ENCODE peak calls at places on chromosomes 7 and 10, in six cellular contexts. One of them, this sample, is unnamed.

GRCh38 chr7:51142741-51143390 is 173.7 kb downstream of the COBL start:
- DNase-seq in Right ventricle myocardium superior: no peak
- DNase-seq in putamen: no peak
- DNase-seq in activated CD8-positive, alpha-beta memory T cell treated with anti-CD3 and anti-CD28 coated beads for 48 hours: no peak
- DNase-seq in caudate nucleus: no peak
- DNase-seq in activated CD4-positive, alpha-beta T cell treated with anti-CD3 and anti-CD28 coated beads, Interleukin-2, amount 50 U/mL, for 1 hour: no peak
- DNase-seq in this sample: no peak

GRCh38 chr7:46071601-46072000 is 150.5 kb upstream of the IGFBP3 start:
- DNase-seq in putamen: no peak
- DNase-seq in Right ventricle myocardium superior: no peak
- DNase-seq in activated CD8-positive, alpha-beta memory T cell treated with anti-CD3 and anti-CD28 coated beads for 48 hours: no peak
- DNase-seq in caudate nucleus: no peak
- DNase-seq in activated CD4-positive, alpha-beta T cell treated with anti-CD3 and anti-CD28 coated beads, Interleukin-2, amount 50 U/mL, for 1 hour: no peak
- DNase-seq in this sample: no peak

GRCh38 chr7:98251251-98251843 is 685 bp downstream of the TECPR1 start:
- DNase-seq in putamen: no peak
- DNase-seq in Right ventricle myocardium superior: peak; percentile 54
- DNase-seq in caudate nucleus: peak; percentile 34
- DNase-seq in activated CD8-positive, alpha-beta memory T cell treated with anti-CD3 and anti-CD28 coated beads for 48 hours: peak; percentile 7
- DNase-seq in activated CD4-positive, alpha-beta T cell treated with anti-CD3 and anti-CD28 coated beads, Interleukin-2, amount 50 U/mL, for 1 hour: peak; percentile 40
- DNase-seq in this sample: no peak

GRCh38 chr7:70270149-70270548 is 671.9 kb downstream of the AUTS2 start:
- DNase-seq in activated CD8-positive, alpha-beta memory T cell treated with anti-CD3 and anti-CD28 coated beads for 48 hours: no peak
- DNase-seq in caudate nucleus: no peak
- DNase-seq in activated CD4-positive, alpha-beta T cell treated with anti-CD3 and anti-CD28 coated beads, Interleukin-2, amount 50 U/mL, for 1 hour: no peak
- DNase-seq in putamen: no peak
- DNase-seq in Right ventricle myocardium superior: no peak
- DNase-seq in this sample: no peak

GRCh38 chr10:114519756-114520288 is 115.5 kb upstream of the AFAP1L2 start:
- DNase-seq in putamen: no peak
- DNase-seq in activated CD8-positive, alpha-beta memory T cell treated with anti-CD3 and anti-CD28 coated beads for 48 hours: no peak
- DNase-seq in Right ventricle myocardium superior: no peak
- DNase-seq in caudate nucleus: no peak
- DNase-seq in activated CD4-positive, alpha-beta T cell treated with anti-CD3 and anti-CD28 coated beads, Interleukin-2, amount 50 U/mL, for 1 hour: no peak
- DNase-seq in this sample: no peak

GRCh38 chr10:72056932-72057751 is 31.2 kb downstream of the SPOCK2 start:
- DNase-seq in Right ventricle myocardium superior: no peak
- DNase-seq in activated CD8-positive, alpha-beta memory T cell treated with anti-CD3 and anti-CD28 coated beads for 48 hours: no peak
- DNase-seq in activated CD4-positive, alpha-beta T cell treated with anti-CD3 and anti-CD28 coated beads, Interleukin-2, amount 50 U/mL, for 1 hour: no peak
- DNase-seq in caudate nucleus: no peak
- DNase-seq in putamen: no peak
- DNase-seq in this sample: no peak

GRCh38 chr10:23096814-23097549 is 1.6 kb downstream of the MSRB2 start:
- DNase-seq in Right ventricle myocardium superior: no peak
- DNase-seq in activated CD4-positive, alpha-beta T cell treated with anti-CD3 and anti-CD28 coated beads, Interleukin-2, amount 50 U/mL, for 1 hour: no peak
- DNase-seq in caudate nucleus: no peak
- DNase-seq in activated CD8-positive, alpha-beta memory T cell treated with anti-CD3 and anti-CD28 coated beads for 48 hours: no peak
- DNase-seq in putamen: no peak
- DNase-seq in this sample: no peak

GRCh38 chr7:91443862-91444261 is 179.6 kb downstream of the FZD1 start:
- DNase-seq in putamen: no peak
- DNase-seq in Right ventricle myocardium superior: no peak
- DNase-seq in activated CD4-positive, alpha-beta T cell treated with anti-CD3 and anti-CD28 coated beads, Interleukin-2, amount 50 U/mL, for 1 hour: no peak
- DNase-seq in caudate nucleus: no peak
- DNase-seq in activated CD8-positive, alpha-beta memory T cell treated with anti-CD3 and anti-CD28 coated beads for 48 hours: no peak
- DNase-seq in this sample: no peak

GRCh38 chr10:122526892-122527291 is 33.7 kb upstream of the DMBT1 start:
- DNase-seq in putamen: no peak
- DNase-seq in caudate nucleus: no peak
- DNase-seq in activated CD8-positive, alpha-beta memory T cell treated with anti-CD3 and anti-CD28 coated beads for 48 hours: no peak
- DNase-seq in activated CD4-positive, alpha-beta T cell treated with anti-CD3 and anti-CD28 coated beads, Interleukin-2, amount 50 U/mL, for 1 hour: no peak
- DNase-seq in Right ventricle myocardium superior: no peak
- DNase-seq in this sample: no peak